ENCODE peak calls at places on chromosomes 7 and 10, in four cellular contexts. U is GM12878, D is SK-N-SH, J is HepG2. L is an unnamed sample.

GRCh38 chr7:93823621-93824020 is 66.9 kb downstream of the TFPI2 start:
- DNase-seq in U (no peak), D (no peak), J (no peak), L (no peak)

GRCh38 chr7:155258233-155258575 is 39.5 kb upstream of the INSIG1 start:
- DNase-seq in U (no peak), D (no peak), J (no peak), L (no peak)

GRCh38 chr10:19302117-19302516 is 253.5 kb downstream of the MALRD1 start:
- DNase-seq in U (no peak), D (no peak), J (no peak), L (no peak)

GRCh38 chr10:126160571-126160970 is 227.7 kb downstream of the ADAM12 start:
- DNase-seq in U (no peak), D (no peak), J (no peak), L (no peak)

GRCh38 chr10:88794731-88795130 is 7.8 kb upstream of the LIPM start:
- DNase-seq in U (no peak), D (no peak), J (no peak), L (no peak)

GRCh38 chr10:112446055-112446854 is 459 bp downstream of the ZDHHC6 start:
- DNase-seq in U (no peak), D (no peak), J (no peak), L (no peak)

GRCh38 chr7:74197449-74198108 is 12.2 kb upstream of the LAT2 start:
- DNase-seq in U (no peak), D (no peak), J (no peak), L (no peak)

GRCh38 chr10:55627526-55628170 is 733.4 kb downstream of the ZWINT start:
- DNase-seq in U (no peak), D (peak), J (no peak), L (no peak)

GRCh38 chr7:44604941-44605340 is 1.5 kb upstream of the OGDH start:
- DNase-seq in U (no peak), D (no peak), J (no peak), L (no peak)

GRCh38 chr10:124032982-124033886 is 60.2 kb downstream of the CHST15 start:
- DNase-seq in U (no peak), D (no peak), J (no peak), L (no peak)

GRCh38 chr10:77801474-77802238 is 124.9 kb downstream of the DLG5 start:
- DNase-seq in U (peak), D (no peak), J (no peak), L (no peak)

GRCh38 chr7:16961650-16962049 is 79.9 kb upstream of the AGR3 start:
- DNase-seq in U (no peak), D (no peak), J (no peak), L (no peak)

GRCh38 chr7:150940446-150941102 is 37.5 kb downstream of the KCNH2 start:
- DNase-seq in U (no peak), D (no peak), J (no peak), L (no peak)

GRCh38 chr7:43764039-43764789 is 5.7 kb downstream of the BLVRA start:
- DNase-seq in U (no peak), D (no peak), J (peak), L (peak)

GRCh38 chr10:91604936-91605534 is 27.8 kb downstream of the PPP1R3C start:
- DNase-seq in U (no peak), D (no peak), J (no peak), L (no peak)

GRCh38 chr10:131730771-131731497 is 169.9 kb upstream of the PPP2R2D start:
- DNase-seq in U (no peak), D (peak), J (no peak), L (no peak)

GRCh38 chr7:840001-840600 is 7.8 kb downstream of the SUN1 start:
- DNase-seq in U (no peak), D (no peak), J (no peak), L (no peak)

GRCh38 chr10:130691787-130692186 is 555.6 kb downstream of the GLRX3 start:
- DNase-seq in U (no peak), D (no peak), J (no peak), L (no peak)

GRCh38 chr10:46547881-46548780 is 8.3 kb downstream of the GPRIN2 start:
- DNase-seq in U (no peak), D (no peak), J (no peak), L (no peak)

GRCh38 chr7:77727527-77727926 is 31.3 kb downstream of the RSBN1L start:
- DNase-seq in U (no peak), D (no peak), J (no peak), L (no peak)
- TF ChIP-seq NFIC in U (no peak), D (no peak), J (no peak), L (no peak)

GRCh38 chr7:100875356-100875751 is 451 bp downstream of the SRRT start:
- DNase-seq in U (no peak), D (peak), J (peak), L (peak)
- TF ChIP-seq ZBTB33 in U (no peak), D (no peak), J (no peak), L (no peak)

DNA sequence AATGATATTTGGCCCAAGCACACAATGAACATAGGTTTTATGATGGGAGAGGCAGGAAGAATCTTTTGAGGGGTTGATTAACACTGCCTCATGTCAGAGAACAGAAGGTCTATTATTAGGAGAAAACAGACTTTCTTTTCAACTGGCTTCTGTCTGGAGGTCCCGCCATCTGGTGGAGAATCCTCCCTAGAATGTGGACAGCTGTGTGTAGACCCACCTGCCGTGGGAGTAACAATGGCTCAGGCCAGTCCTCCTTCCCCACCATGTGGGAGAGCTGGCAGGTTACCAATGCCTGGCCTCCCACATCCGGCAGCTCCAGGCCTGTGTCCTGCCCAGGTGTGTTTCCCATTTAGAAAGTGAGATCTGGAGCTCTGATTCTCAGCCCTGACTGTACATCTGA is 70.4 kb upstream of the AOAH start:
- DNase-seq in U (no peak), D (no peak), J (peak), L (no peak)
- TF ChIP-seq JUND in U (no peak), D (no peak), J (no peak), L (no peak)

GRCh38 chr10:22753786-22754185 is 39.4 kb upstream of the PIP4K2A start:
- DNase-seq in U (no peak), D (no peak), J (no peak), L (no peak)
- TF ChIP-seq NFIC in U (no peak), D (no peak), J (no peak), L (no peak)

GRCh38 chr10:58647770-58648169 is 135.1 kb downstream of the BICC1 start:
- DNase-seq in U (no peak), D (no peak), J (no peak), L (no peak)
- TF ChIP-seq ZBTB33 in U (no peak), D (no peak), J (no peak), L (no peak)

DNA sequence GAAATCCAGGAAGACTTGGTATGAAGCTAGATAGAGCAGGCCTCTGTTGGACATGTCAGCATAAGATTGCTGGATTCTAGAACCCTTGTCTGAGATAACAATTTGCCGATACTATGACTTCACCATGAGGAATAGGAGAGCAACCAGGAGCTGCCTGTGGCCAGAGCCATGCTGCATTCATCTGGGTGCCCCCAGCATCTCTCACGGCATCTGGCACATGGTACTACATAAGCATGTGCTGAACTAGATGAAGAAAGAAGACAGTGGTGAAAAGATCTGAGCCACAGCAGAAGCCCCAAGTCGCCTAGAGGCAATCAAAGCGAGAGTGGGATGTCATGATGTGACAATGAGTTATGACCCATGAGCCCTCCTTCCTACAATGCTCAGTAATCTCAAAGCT is 19.5 kb downstream of the GOT1 start:
- DNase-seq in U (no peak), D (no peak), J (no peak), L (no peak)
- TF ChIP-seq JUND in U (no peak), D (no peak), J (no peak), L (no peak)

DNA sequence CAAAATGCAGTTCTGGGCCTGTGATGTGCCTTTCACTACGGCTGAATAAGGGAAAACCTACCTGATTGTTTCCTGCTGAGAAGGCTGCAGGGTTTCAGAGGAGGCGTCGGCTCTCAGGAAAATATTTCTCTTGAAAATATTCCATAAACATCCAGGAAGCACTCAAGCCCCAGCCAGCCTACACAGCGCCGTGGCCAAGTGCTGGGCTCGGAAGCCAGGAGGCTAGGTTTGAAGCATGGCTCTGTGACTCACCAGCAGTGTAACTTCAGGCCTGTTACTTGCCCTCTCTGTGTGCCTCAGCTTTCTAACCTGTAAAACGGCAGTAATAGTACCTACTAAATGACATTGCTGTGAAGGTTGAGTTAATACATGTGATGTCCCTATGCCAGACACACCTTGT is 399.1 kb downstream of the GATA3 start:
- DNase-seq in U (no peak), D (no peak), J (no peak), L (no peak)
- TF ChIP-seq NFIC in U (no peak), D (no peak), J (no peak), L (no peak)

GRCh38 chr7:1922071-1922869 is 252.2 kb downstream of the ELFN1 start:
- DNase-seq in U (no peak), D (peak), J (no peak), L (no peak)
- TF ChIP-seq ZBTB33 in U (no peak), D (no peak), J (no peak), L (no peak)

GRCh38 chr10:44989621-44990301 is 11.0 kb upstream of the ZNF22 start:
- DNase-seq in U (no peak), D (no peak), J (no peak), L (no peak)
- TF ChIP-seq JUND in U (no peak), D (no peak), J (no peak), L (no peak)